ENCODE peak calls at places on chromosomes 3 and 15, in six cellular contexts. K is mucosa of descending colon, T is lower leg skin, M is cardiac fibroblast, R is choroid plexus epithelial cell, J is spleen. H is an unnamed sample.
A peak's percentile ranks its signal among the peaks of the same experiment; 100 is the strongest.

GRCh38 chr3:56923546-56924224 is 121.9 kb upstream of the ARHGEF3 start:
- DNase-seq in R (peak; percentile 55), K (no peak), T (no peak), J (no peak), M (peak; percentile 89), H (no peak)

GRCh38 chr15:59439571-59439970 is 1.6 kb downstream of the FAM81A start:
- DNase-seq in K (no peak), R (no peak), M (no peak), T (no peak), J (no peak), H (no peak)

GRCh38 chr3:9142346-9142745 is 107.1 kb downstream of the SRGAP3 start:
- DNase-seq in M (no peak), R (no peak), J (no peak), K (no peak), T (no peak), H (no peak)

GRCh38 chr3:58198804-58199203 is 12.0 kb downstream of the DNASE1L3 start:
- DNase-seq in J (no peak), R (no peak), M (peak; percentile 51), K (no peak), T (no peak), H (no peak)

GRCh38 chr15:72222433-72222832 is 8.6 kb downstream of the PKM start:
- DNase-seq in R (no peak), J (no peak), K (peak; percentile 54), T (peak; percentile 89), M (peak; percentile 48), H (no peak)

GRCh38 chr3:47365213-47366153 is 15.3 kb upstream of the PTPN23 start:
- DNase-seq in M (peak; percentile 87), R (peak; percentile 23), K (no peak), T (no peak), J (no peak), H (no peak)

GRCh38 chr15:30933293-30933692 is 29.6 kb downstream of the FAN1 start:
- DNase-seq in T (no peak), R (no peak), J (no peak), M (no peak), K (no peak), H (no peak)

GRCh38 chr3:128482857-128483656 is 9.9 kb downstream of the GATA2 start:
- DNase-seq in R (peak; percentile 67), J (peak; percentile 82), K (no peak), T (no peak), M (peak; percentile 62), H (no peak)

GRCh38 chr3:49689046-49689886 is at the start of the genes MST1 and RNF123:
- DNase-seq in J (peak; percentile 97), M (peak; percentile 93), T (peak; percentile 97), R (peak; percentile 91), K (peak; percentile 92), H (peak; percentile 95)

GRCh38 chr3:163552659-163552966 is 1525.7 kb downstream of the SI start:
- DNase-seq in R (no peak), J (peak; percentile 63), M (no peak), K (no peak), T (no peak), H (no peak)

GRCh38 chr3:127104586-127104985 is 88.3 kb upstream of the PRR23E start:
- DNase-seq in J (no peak), K (no peak), T (peak; percentile 80), R (no peak), M (no peak), H (no peak)

GRCh38 chr3:56772926-56773587 is 28.7 kb downstream of the ARHGEF3 start:
- DNase-seq in T (no peak), J (no peak), M (no peak), K (no peak), R (no peak), H (no peak)

GRCh38 chr3:104717828-104718196 is 648.9 kb upstream of the ALCAM start:
- DNase-seq in J (no peak), M (peak; percentile 49), T (no peak), K (no peak), R (peak; percentile 48), H (no peak)

GRCh38 chr15:73273181-73274002 is 95.4 kb downstream of the HCN4 start:
- DNase-seq in K (no peak), T (no peak), M (peak; percentile 78), R (peak; percentile 84), J (no peak), H (no peak)

GRCh38 chr3:51319271-51319670 is 65.8 kb upstream of the MANF start:
- DNase-seq in T (no peak), J (no peak), R (peak; percentile 20), M (no peak), K (no peak), H (no peak)

GRCh38 chr15:37056168-37056893 is 44.0 kb downstream of the MEIS2 start:
- DNase-seq in K (no peak), M (peak; percentile 71), J (no peak), R (no peak), T (no peak), H (no peak)

GRCh38 chr3:65927576-65927975 is 111.1 kb downstream of the MAGI1 start:
- DNase-seq in M (no peak), T (no peak), K (no peak), R (peak; percentile 8), J (no peak), H (no peak)

GRCh38 chr3:177977381-177978158 is 558.7 kb upstream of the KCNMB2 start:
- DNase-seq in M (peak; percentile 69), J (no peak), R (peak; percentile 94), T (no peak), K (no peak), H (no peak)

GRCh38 chr3:11282250-11283125 is 10.3 kb downstream of the ATG7 start:
- DNase-seq in R (peak; percentile 77), M (peak; percentile 67), J (no peak), T (no peak), K (no peak), H (no peak)

GRCh38 chr15:85532689-85533088 is 152.3 kb downstream of the AKAP13 start:
- DNase-seq in R (no peak), K (no peak), M (no peak), T (no peak), J (no peak), H (no peak)

GRCh38 chr3:39096775-39097174 is 10.7 kb downstream of the GORASP1 start:
- DNase-seq in M (peak; percentile 42), K (no peak), T (no peak), R (peak; percentile 56), J (no peak), H (no peak)

GRCh38 chr3:154122912-154123559 is 1.8 kb downstream of the ARHGEF26 start:
- DNase-seq in J (no peak), R (peak; percentile 63), K (no peak), T (no peak), M (peak; percentile 40), H (no peak)

DNA sequence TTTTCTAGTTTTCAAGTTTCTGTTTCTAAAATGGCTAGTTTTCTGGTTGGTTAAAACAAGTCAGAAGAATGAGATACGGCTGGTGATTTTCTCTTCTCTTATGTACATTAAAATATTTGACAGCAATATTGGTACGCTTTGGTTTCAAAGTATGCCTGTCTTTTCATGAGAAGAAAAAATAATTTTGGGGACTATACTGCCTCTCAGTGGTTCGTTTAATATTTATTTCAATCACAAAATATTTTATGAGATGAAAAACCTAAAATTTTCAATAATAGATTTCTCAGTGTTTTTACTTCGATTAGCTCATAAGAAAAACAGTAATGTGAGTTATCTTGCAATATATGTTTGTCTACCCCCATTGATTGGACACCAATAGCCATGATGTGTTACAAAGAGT is 72.8 kb upstream of the AADACL2 start:
- DNase-seq in T (no peak), J (no peak), M (peak; percentile 65), K (no peak), R (peak; percentile 62), H (no peak)
- TF ChIP-seq CTCF in T (no peak), J (no peak), M (no peak), K (no peak), R (peak; percentile 7), H (peak; percentile 40)

GRCh38 chr15:93018574-93018973 is 70.4 kb downstream of the RGMA start:
- DNase-seq in K (no peak), J (no peak), T (no peak), R (peak; percentile 41), M (peak; percentile 36), H (no peak)
- TF ChIP-seq CTCF in K (no peak), J (no peak), T (no peak), R (peak; percentile 57), M (peak; percentile 15), H (peak; percentile 55)

DNA sequence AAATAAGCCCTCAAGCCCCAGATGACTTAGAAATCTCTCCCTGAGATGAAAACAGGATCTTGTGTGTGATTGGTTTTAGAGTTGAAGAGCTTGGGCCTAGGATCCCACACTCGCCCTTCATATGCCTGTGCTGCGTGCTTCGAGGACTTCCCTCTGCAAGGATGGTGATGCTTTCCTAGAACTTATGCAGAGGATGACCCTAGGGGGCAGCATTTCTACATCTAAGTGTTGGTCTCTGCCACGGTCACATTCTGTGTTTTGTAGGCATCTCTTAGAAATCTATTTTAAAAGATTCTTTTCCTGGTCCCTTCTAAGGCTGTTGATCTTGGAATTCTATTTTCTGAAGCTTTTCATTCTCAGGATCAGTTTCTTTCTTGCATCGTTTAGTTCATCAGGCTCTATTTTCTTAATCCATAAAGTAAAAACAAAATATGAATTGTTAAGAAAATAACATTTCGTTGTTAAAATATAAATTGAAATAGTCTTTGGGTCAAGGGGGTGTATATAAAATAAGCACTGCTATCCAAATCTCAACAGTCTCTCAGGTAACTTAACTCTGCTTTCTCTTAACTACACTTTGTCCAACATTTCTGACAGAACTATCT is 45.7 kb downstream of the WDR76 start:
- DNase-seq in M (peak; percentile 90), T (no peak), J (no peak), K (no peak), R (peak; percentile 92), H (no peak)
- TF ChIP-seq CTCF in M (peak; percentile 66), T (no peak), J (peak; percentile 19), K (no peak), R (peak; percentile 79), H (peak; percentile 83)

DNA sequence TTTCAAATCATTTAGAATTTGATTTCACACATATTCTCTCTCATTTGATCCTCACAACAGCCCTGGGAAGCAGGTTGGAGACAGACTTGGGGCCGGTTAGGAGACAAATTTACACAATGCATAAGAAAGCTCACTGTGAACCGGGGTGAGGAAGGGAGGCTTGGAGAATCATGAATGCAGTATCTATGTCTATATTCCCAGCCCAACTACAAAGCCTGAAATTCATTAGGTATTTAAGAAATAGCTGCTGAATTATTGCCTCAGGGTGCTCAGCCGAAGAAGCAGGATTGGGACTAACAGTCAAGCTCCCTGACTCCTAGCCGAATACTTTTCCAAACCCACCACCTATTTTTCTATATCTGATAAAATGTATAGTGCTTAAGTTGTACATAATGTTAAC is 8.4 kb upstream of the GOLGA6C start:
- DNase-seq in T (no peak), J (no peak), M (no peak), R (no peak), K (no peak), H (no peak)
- TF ChIP-seq CTCF in T (no peak), J (no peak), M (no peak), R (no peak), K (no peak), H (no peak)